ENCODE peak calls at places on chromosomes 5 and 9, in nine cellular contexts. Y is Panc1, T is SK-N-SH, K is K562, G is GM12878, M is HepG2, C is A549, O is HCT116, U is GM23338. L is an unnamed sample.

GRCh38 chr5:168409601-168410458 is 76.4 kb upstream of the RARS1 start:
- DNase-seq in Y (no peak), T (no peak), K (no peak), G (peak), M (no peak), C (no peak), O (peak), U (no peak), L (no peak)

GRCh38 chr9:127877566-127877998 is at the start of gene AK1:
- DNase-seq in Y (no peak), T (peak), K (peak), G (no peak), M (no peak), C (no peak), O (no peak), U (peak), L (no peak)

GRCh38 chr9:1460143-1460769 is 410.1 kb downstream of the DMRT2 start:
- DNase-seq in Y (no peak), T (peak), K (no peak), G (peak), M (peak), C (no peak), O (no peak), U (peak), L (no peak)

GRCh38 chr5:1019001-1019651 is 10.5 kb downstream of the NKD2 start:
- DNase-seq in Y (no peak), T (no peak), K (no peak), G (no peak), M (no peak), C (no peak), O (no peak), U (no peak), L (no peak)

GRCh38 chr5:59193616-59194319 is 610.9 kb downstream of the RAB3C start:
- DNase-seq in Y (peak), T (no peak), K (no peak), G (no peak), M (no peak), C (peak), O (no peak), U (no peak), L (peak)

GRCh38 chr9:28808042-28808441 is 1234.8 kb upstream of the C9orf72 start:
- DNase-seq in Y (no peak), T (peak), K (no peak), G (no peak), M (no peak), C (no peak), O (no peak), U (no peak), L (no peak)

GRCh38 chr5:95842955-95843544 is 20.5 kb upstream of the GLRX start:
- DNase-seq in Y (no peak), T (no peak), K (peak), G (no peak), M (peak), C (no peak), O (no peak), U (peak), L (peak)

GRCh38 chr5:140348104-140348503 is 1.7 kb upstream of the HBEGF start:
- DNase-seq in Y (no peak), T (no peak), K (no peak), G (no peak), M (no peak), C (no peak), O (no peak), U (no peak), L (peak)

GRCh38 chr9:86912210-86912609 is 35.1 kb downstream of the GAS1 start:
- DNase-seq in Y (no peak), T (no peak), K (no peak), G (no peak), M (no peak), C (no peak), O (no peak), U (no peak), L (no peak)

GRCh38 chr5:170597876-170598275 is 94.1 kb downstream of the KCNIP1 start:
- DNase-seq in Y (no peak), T (no peak), K (no peak), G (no peak), M (no peak), C (no peak), O (no peak), U (no peak), L (no peak)

GRCh38 chr5:68317641-68318040 is 102.1 kb downstream of the PIK3R1 start:
- DNase-seq in Y (no peak), T (no peak), K (no peak), G (no peak), M (no peak), C (no peak), O (no peak), U (no peak), L (no peak)

GRCh38 chr9:133125706-133126696 is 5.0 kb upstream of the RALGDS start:
- DNase-seq in Y (no peak), T (peak), K (no peak), G (no peak), M (no peak), C (no peak), O (no peak), U (no peak), L (no peak)

GRCh38 chr9:127308559-127309429 is 44.2 kb downstream of the GARNL3 start:
- DNase-seq in Y (no peak), T (peak), K (no peak), G (no peak), M (peak), C (no peak), O (no peak), U (no peak), L (peak)

GRCh38 chr5:173326501-173326960 is 1.7 kb downstream of the STC2 start:
- DNase-seq in Y (no peak), T (no peak), K (peak), G (no peak), M (no peak), C (no peak), O (no peak), U (no peak), L (no peak)
- TF ChIP-seq REST in Y (no peak), T (no peak), K (no peak), G (no peak), M (no peak), C (no peak), O (no peak), U (no peak), L (no peak)

GRCh38 chr5:124572973-124573372 is 173.5 kb downstream of the ZNF608 start:
- DNase-seq in Y (no peak), T (no peak), K (no peak), G (no peak), M (no peak), C (no peak), O (no peak), U (no peak), L (no peak)
- H3K4me3 ChIP-seq in Y (no peak), T (no peak), K (no peak), G (no peak), M (no peak), C (no peak), O (no peak), U (no peak), L (no peak)

DNA sequence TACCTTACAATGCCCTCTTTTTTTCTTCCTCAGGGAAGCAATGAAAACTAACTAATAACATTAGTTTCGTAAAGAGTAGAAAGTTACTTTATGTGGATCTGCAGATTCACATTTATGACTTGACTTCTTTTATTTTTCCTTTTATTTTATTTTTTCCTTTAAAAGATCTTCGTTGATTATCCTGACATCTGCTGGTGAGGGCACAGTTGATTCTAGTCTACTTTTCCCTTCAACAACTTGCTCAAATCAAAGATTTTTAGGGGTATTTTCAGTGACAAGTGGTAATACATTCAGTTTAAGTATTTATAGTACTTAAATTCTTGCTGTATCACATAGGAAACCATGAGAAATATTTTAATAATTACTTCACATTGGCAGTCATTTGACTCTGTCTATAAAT is 4.9 kb downstream of the EDIL3 start:
- DNase-seq in Y (no peak), T (no peak), K (no peak), G (no peak), M (no peak), C (no peak), O (no peak), U (no peak), L (no peak)
- TF ChIP-seq CTCF in Y (peak), T (peak), K (no peak), G (no peak), M (no peak), C (no peak), O (no peak), U (peak), L (no peak)

GRCh38 chr5:92527311-92528078 is 1053.5 kb downstream of the NR2F1-AS1 start:
- DNase-seq in Y (no peak), T (no peak), K (no peak), G (no peak), M (no peak), C (no peak), O (no peak), U (no peak), L (no peak)
- TF ChIP-seq REST in Y (no peak), T (no peak), K (no peak), G (no peak), M (no peak), C (no peak), O (no peak), U (no peak), L (no peak)

GRCh38 chr5:157180374-157181264 is at the start of gene ITK:
- DNase-seq in Y (no peak), T (no peak), K (no peak), G (no peak), M (no peak), C (no peak), O (no peak), U (no peak), L (no peak)
- H3K4me3 ChIP-seq in Y (no peak), T (no peak), K (no peak), G (no peak), M (no peak), C (no peak), O (no peak), U (no peak), L (no peak)

DNA sequence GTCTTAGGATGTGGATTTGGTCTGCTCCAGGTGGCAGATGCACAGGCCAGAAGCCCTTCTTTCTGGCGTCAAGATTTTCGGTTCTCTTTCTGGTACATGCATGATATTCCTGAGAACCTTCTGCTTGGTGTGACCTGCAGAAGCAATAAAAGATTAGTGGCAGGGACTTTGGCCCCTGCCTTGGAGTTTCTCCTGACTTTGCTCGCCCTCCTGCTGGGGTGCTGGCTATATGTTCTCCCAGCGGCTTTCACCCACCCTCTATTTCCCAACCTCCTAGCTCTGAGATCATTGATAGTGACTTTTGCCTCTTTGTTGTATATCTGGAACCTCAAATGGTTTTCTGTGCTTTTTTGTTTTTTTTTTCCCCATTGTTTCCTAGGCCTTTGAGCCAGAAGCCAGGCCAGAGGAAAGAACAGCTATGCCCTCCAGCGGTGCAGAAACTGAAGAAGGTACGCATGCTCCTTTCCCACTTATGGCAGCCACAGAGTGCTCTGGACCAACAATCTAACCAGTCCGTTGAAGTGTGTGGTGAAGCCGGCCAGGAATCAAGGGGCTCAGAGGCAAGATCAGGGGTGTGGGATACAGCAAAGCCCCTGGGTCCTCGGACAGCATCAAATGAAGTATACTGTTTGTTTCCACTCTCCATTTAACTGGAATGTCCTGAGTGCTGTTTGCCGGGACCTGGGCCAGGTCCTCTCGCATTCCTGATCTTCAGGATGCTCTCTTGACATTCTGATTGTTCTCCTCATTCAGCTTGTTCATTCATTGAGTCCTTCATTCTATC is 154.5 kb downstream of the ARHGEF28 start:
- DNase-seq in Y (no peak), T (no peak), K (no peak), G (no peak), M (no peak), C (no peak), O (no peak), U (no peak), L (no peak)
- TF ChIP-seq CTCF in Y (no peak), T (no peak), K (no peak), G (no peak), M (no peak), C (no peak), O (no peak), U (peak), L (no peak)